ENCODE peak calls at places on chromosomes 2 and 18, in nine cellular contexts. P is stimulated activated naive CD8-positive, alpha-beta T cell treated with anti-CD3 and anti-CD28 coated beads, Interleukin-15, amount 100 ng/mL, for 72 hours; A is endothelial cell of umbilical vein; S is CD8-positive, alpha-beta memory T cell; W is NCI-H524; T is SIG-M5; E is caudate nucleus; H is H7; G is midbrain. K is an unnamed sample.

GRCh38 chr2:83650156-83650555 is 808.9 kb downstream of the SUCLG1 start:
- DNase-seq in P (no peak), A (no peak), S (no peak), W (no peak), T (no peak), E (no peak), H (no peak), G (no peak), K (no peak)

GRCh38 chr2:240619506-240620148 is 5.7 kb upstream of the GPR35 start:
- DNase-seq in P (peak), A (no peak), S (peak), W (no peak), T (no peak), E (no peak), H (peak), G (no peak), K (no peak)

GRCh38 chr2:45777996-45778719 is 126.7 kb downstream of the PRKCE start:
- DNase-seq in P (no peak), A (no peak), S (no peak), W (peak), T (no peak), E (no peak), H (no peak), G (no peak), K (no peak)

GRCh38 chr2:144183744-144184143 is 336.2 kb downstream of the ZEB2 start:
- DNase-seq in P (peak), A (no peak), S (peak), W (no peak), T (no peak), E (no peak), H (peak), G (no peak), K (no peak)

GRCh38 chr2:222959358-222959757 is 92.6 kb upstream of the KCNE4 start:
- DNase-seq in P (no peak), A (no peak), S (no peak), W (no peak), T (no peak), E (no peak), H (peak), G (no peak), K (no peak)

GRCh38 chr2:240149943-240150784 is 9.7 kb upstream of the OTOS start:
- DNase-seq in P (peak), A (peak), S (no peak), W (peak), T (no peak), E (no peak), H (peak), G (no peak), K (peak)

GRCh38 chr2:1995987-1996386 is 251.7 kb upstream of the PXDN start:
- DNase-seq in P (peak), A (no peak), S (no peak), W (no peak), T (no peak), E (no peak), H (no peak), G (peak), K (no peak)

GRCh38 chr2:151395509-151396374 is 14.0 kb upstream of the RIF1 start:
- DNase-seq in P (no peak), A (no peak), S (no peak), W (no peak), T (no peak), E (no peak), H (no peak), G (no peak), K (no peak)

GRCh38 chr2:152165780-152166179 is 9.8 kb downstream of the STAM2 start:
- DNase-seq in P (no peak), A (no peak), S (no peak), W (no peak), T (no peak), E (no peak), H (no peak), G (no peak), K (no peak)

GRCh38 chr18:33804258-33804657 is 226.2 kb downstream of the ASXL3 start:
- DNase-seq in P (no peak), A (no peak), S (no peak), W (peak), T (no peak), E (no peak), H (no peak), G (no peak), K (no peak)

GRCh38 chr2:48543895-48544294 is 13.9 kb downstream of the STON1 start:
- DNase-seq in P (no peak), A (no peak), S (no peak), W (no peak), T (no peak), E (no peak), H (no peak), G (no peak), K (no peak)

GRCh38 chr2:33312389-33312788 is 164.1 kb upstream of the RASGRP3 start:
- DNase-seq in P (no peak), A (no peak), S (no peak), W (no peak), T (no peak), E (no peak), H (no peak), G (no peak), K (no peak)

GRCh38 chr2:25756444-25757022 is 83.2 kb upstream of the DTNB start:
- DNase-seq in P (no peak), A (no peak), S (no peak), W (no peak), T (peak), E (no peak), H (no peak), G (no peak), K (no peak)

GRCh38 chr2:10303634-10304378 is 1.1 kb downstream of the HPCAL1 start:
- DNase-seq in P (peak), A (peak), S (peak), W (peak), T (no peak), E (no peak), H (peak), G (peak), K (peak)

GRCh38 chr2:220310326-220310936 is 683.0 kb downstream of the SLC4A3 start:
- DNase-seq in P (no peak), A (no peak), S (no peak), W (peak), T (no peak), E (no peak), H (no peak), G (no peak), K (no peak)

GRCh38 chr2:151767536-151767935 is 33.3 kb upstream of the NEB start:
- DNase-seq in P (no peak), A (peak), S (no peak), W (no peak), T (no peak), E (no peak), H (no peak), G (no peak), K (no peak)

GRCh38 chr18:433960-434359 is 66.5 kb downstream of the COLEC12 start:
- DNase-seq in P (no peak), A (peak), S (no peak), W (no peak), T (no peak), E (no peak), H (no peak), G (no peak), K (no peak)

GRCh38 chr18:11105463-11105862 is 43.9 kb downstream of the PIEZO2 start:
- DNase-seq in P (no peak), A (no peak), S (no peak), W (no peak), T (no peak), E (no peak), H (no peak), G (no peak), K (no peak)

GRCh38 chr2:126275093-126275492 is 380.9 kb upstream of the GYPC start:
- DNase-seq in P (no peak), A (no peak), S (no peak), W (no peak), T (no peak), E (no peak), H (no peak), G (no peak), K (no peak)

GRCh38 chr18:48410095-48410920 is 1.1 kb upstream of the ZBTB7C start:
- DNase-seq in P (peak), A (peak), S (no peak), W (peak), T (no peak), E (peak), H (peak), G (peak), K (peak)

GRCh38 chr2:207166349-207167128 is 791 bp upstream of the KLF7 start:
- DNase-seq in P (peak), A (peak), S (peak), W (peak), T (peak), E (peak), H (peak), G (peak), K (peak)

GRCh38 chr2:99692785-99693184 is 203.0 kb upstream of the REV1 start:
- DNase-seq in P (no peak), A (no peak), S (no peak), W (no peak), T (no peak), E (no peak), H (peak), G (no peak), K (no peak)

GRCh38 chr2:8576525-8577157 is 105.2 kb upstream of the ID2 start:
- DNase-seq in P (peak), A (no peak), S (peak), W (no peak), T (no peak), E (no peak), H (peak), G (no peak), K (no peak)